ENCODE peak calls at places on chromosomes 7 and 10, in six cellular contexts. A is body of pancreas, L is H54, J is adrenal gland, W is HCT116, F is suprapubic skin. Q is an unnamed sample.

GRCh38 chr7:108413782-108414492 is 42.3 kb downstream of the NRCAM start:
- DNase-seq in A (no peak), L (peak; percentile 50), J (peak; percentile 28), W (no peak), F (no peak), Q (no peak)

GRCh38 chr10:60414111-60414510 is 24.4 kb upstream of the ANK3 start:
- DNase-seq in A (no peak), L (no peak), J (no peak), W (no peak), F (no peak), Q (no peak)

GRCh38 chr7:5481241-5482019 is 57.8 kb upstream of the TNRC18 start:
- DNase-seq in A (no peak), L (no peak), J (no peak), W (no peak), F (no peak), Q (no peak)

GRCh38 chr10:98411768-98412167 is 3.2 kb downstream of the PYROXD2 start:
- DNase-seq in A (no peak), L (no peak), J (peak; percentile 16), W (no peak), F (no peak), Q (no peak)

GRCh38 chr7:114082934-114083647 is 164.3 kb upstream of the PPP1R3A start:
- DNase-seq in A (peak; percentile 13), L (no peak), J (peak; percentile 4), W (no peak), F (peak; percentile 60), Q (peak; percentile 18)

GRCh38 chr10:33455029-33455428 is 120.6 kb upstream of the NRP1 start:
- DNase-seq in A (peak; percentile 49), L (no peak), J (no peak), W (no peak), F (no peak), Q (no peak)

GRCh38 chr7:53113424-53113823 is 78.0 kb downstream of the POM121L12 start:
- DNase-seq in A (no peak), L (no peak), J (no peak), W (no peak), F (no peak), Q (no peak)

GRCh38 chr7:107958764-107959526 is 44.0 kb downstream of the LAMB1 start:
- DNase-seq in A (peak; percentile 42), L (no peak), J (peak; percentile 57), W (no peak), F (no peak), Q (no peak)

GRCh38 chr7:12943781-12944180 is 256.3 kb downstream of the ARL4A start:
- DNase-seq in A (no peak), L (no peak), J (no peak), W (no peak), F (no peak), Q (no peak)

GRCh38 chr7:80699030-80699638 is 60.7 kb downstream of the CD36 start:
- DNase-seq in A (no peak), L (no peak), J (no peak), W (peak; percentile 58), F (no peak), Q (no peak)

GRCh38 chr10:131760416-131761166 is 140.2 kb upstream of the PPP2R2D start:
- DNase-seq in A (no peak), L (no peak), J (no peak), W (no peak), F (no peak), Q (no peak)

GRCh38 chr10:95264227-95265051 is 26.4 kb downstream of the PDLIM1 start:
- DNase-seq in A (no peak), L (no peak), J (no peak), W (peak; percentile 61), F (no peak), Q (no peak)

GRCh38 chr7:42454006-42454405 is 217.0 kb upstream of the GLI3 start:
- DNase-seq in A (no peak), L (no peak), J (no peak), W (no peak), F (no peak), Q (no peak)

GRCh38 chr7:133458688-133459087 is 205.8 kb downstream of the EXOC4 start:
- DNase-seq in A (no peak), L (no peak), J (no peak), W (no peak), F (no peak), Q (no peak)

GRCh38 chr7:80858141-80858903 is 60.5 kb downstream of the SEMA3C start:
- DNase-seq in A (no peak), L (no peak), J (no peak), W (no peak), F (no peak), Q (no peak)

GRCh38 chr10:111076191-111076681 is 593 bp upstream of the ADRA2A start:
- DNase-seq in A (peak; percentile 71), L (peak; percentile 82), J (peak; percentile 57), W (peak; percentile 13), F (no peak), Q (peak; percentile 83)

GRCh38 chr10:13945760-13946460 is 359.1 kb downstream of the PRPF18 start:
- DNase-seq in A (peak; percentile 23), L (no peak), J (peak; percentile 54), W (no peak), F (no peak), Q (no peak)

DNA sequence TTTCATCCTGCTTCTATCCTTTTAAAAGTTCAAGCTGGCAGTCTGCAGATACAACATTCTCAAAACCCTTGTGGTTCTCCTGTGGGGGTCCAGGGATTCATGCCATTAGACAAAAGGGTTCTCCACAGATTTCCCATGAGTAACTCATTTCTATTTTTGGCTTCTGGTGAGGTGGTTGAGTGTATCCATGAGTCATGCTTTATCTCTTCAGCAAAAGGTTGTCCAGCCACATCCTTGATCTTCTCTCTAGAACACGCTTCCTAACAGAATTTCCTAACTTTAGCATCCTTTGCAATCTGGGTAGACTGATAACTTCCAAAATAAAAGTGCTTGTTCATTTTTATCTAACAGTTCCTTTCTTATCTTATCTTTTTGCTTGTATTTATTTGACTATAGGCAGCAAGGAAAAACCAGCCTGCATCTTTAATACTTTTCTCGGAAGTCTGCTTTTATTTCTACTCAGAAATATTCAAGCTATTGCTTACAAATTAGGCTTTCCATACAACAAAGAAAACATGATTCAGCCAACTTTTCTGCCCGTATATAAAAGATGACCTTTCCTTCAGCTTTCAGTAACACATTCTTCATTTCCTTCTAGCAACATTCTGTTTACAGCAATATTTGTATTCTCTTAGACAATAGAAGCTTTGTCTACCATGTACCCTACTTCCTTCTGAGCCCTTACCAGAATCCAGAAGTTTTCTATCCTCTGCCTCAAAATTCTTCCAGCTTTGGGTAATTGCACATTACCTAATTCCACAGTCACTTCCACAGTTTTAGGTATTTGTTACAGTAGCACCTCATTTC is 79.3 kb upstream of the IL6 start:
- DNase-seq in A (no peak), L (no peak), J (no peak), W (no peak), F (no peak), Q (no peak)
- TF ChIP-seq POLR2A in A (no peak), L (no peak), J (no peak), W (no peak), F (no peak), Q (no peak)

GRCh38 chr7:135978624-135979023 is 1.5 kb upstream of the MTPN start:
- DNase-seq in A (no peak), L (no peak), J (no peak), W (no peak), F (no peak), Q (no peak)

GRCh38 chr7:135977742-135978066 is 545 bp upstream of the MTPN start:
- DNase-seq in A (no peak), L (no peak), J (no peak), W (no peak), F (no peak), Q (no peak)

GRCh38 chr7:135974667-135975066 is 2.5 kb downstream of the MTPN start:
- DNase-seq in A (no peak), L (no peak), J (no peak), W (no peak), F (no peak), Q (no peak)

GRCh38 chr7:135976312-135977019 is 693 bp downstream of the MTPN start:
- DNase-seq in A (peak; percentile 12), L (no peak), J (peak; percentile 35), W (peak; percentile 3), F (no peak), Q (peak; percentile 62)

GRCh38 chr7:135977020-135977741 is at the start of gene MTPN:
- DNase-seq in A (peak; percentile 99), L (peak; percentile 89), J (peak; percentile 99), W (peak; percentile 94), F (peak; percentile 99), Q (peak; percentile 99)
- TF ChIP-seq POLR2A in A (peak; percentile 24), L (peak; percentile 65), J (peak; percentile 33), W (peak; percentile 41), F (no peak), Q (no peak)

GRCh38 chr7:50357346-50357745 is 52.8 kb downstream of the IKZF1 start:
- DNase-seq in A (no peak), L (no peak), J (no peak), W (no peak), F (no peak), Q (no peak)

GRCh38 chr7:50356945-50357268 is 52.4 kb downstream of the IKZF1 start:
- DNase-seq in A (no peak), L (no peak), J (no peak), W (no peak), F (no peak), Q (no peak)

GRCh38 chr7:50355817-50356178 is 51.3 kb downstream of the IKZF1 start:
- DNase-seq in A (no peak), L (no peak), J (peak; percentile 30), W (no peak), F (no peak), Q (no peak)

GRCh38 chr7:50358306-50358705 is 53.8 kb downstream of the IKZF1 start:
- DNase-seq in A (no peak), L (no peak), J (no peak), W (no peak), F (no peak), Q (no peak)

DNA sequence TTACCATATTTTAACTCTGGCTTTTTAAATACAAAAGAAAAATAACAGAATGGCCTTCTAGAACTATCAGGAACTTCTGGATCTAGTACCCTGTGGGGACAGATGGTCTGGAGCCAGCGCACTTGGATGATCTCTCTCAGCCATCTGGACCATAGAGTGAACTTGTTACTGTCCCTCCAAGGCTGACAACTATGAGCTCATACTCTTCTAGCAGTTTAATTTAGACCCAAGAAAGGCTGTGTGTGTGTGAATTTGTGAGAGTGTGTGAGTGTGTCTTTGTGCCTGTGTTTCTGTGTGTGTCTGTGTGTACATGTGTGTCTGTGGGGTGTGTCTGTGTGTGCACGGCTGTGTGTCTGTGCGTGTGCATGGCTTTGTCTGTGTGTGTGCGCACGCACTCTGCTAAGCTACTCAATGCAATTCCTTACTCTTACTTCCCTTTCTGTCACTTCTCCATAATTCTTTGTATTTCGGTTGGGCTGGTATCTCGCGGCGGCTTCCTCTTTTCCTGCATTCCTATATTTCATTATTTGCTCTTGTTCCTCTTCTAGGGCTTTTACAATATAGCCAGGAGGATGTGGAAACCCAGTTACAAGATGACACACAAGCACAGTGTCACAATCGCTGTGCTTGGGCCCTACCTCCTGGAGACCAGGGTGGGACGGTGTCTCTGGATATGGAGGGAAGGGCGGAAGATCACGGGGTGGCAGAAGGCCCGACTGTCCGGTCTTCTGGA is 51.9 kb downstream of the IKZF1 start:
- DNase-seq in A (peak; percentile 65), L (no peak), J (peak; percentile 56), W (no peak), F (no peak), Q (no peak)
- TF ChIP-seq POLR2A in A (no peak), L (no peak), J (no peak), W (no peak), F (no peak), Q (no peak)

DNA sequence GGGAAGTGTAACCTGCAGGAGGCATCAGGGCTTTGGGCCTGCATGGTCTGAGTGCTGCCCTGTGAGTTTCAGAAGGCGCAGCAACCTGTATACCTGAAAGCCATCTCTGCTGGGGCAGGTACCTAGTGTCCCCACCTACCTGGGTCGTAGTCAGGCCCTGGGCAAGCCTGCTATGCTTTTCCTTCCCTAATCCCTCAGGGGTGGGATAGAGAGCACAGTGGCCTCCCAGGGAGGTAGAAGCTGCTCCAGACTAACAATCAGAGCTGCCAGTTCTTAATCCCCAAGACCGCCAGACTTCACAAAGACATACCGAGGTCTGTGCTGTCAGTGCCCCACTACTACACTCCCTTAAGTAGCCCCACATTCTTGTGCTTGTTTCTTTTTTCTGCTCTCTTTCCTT is 52.0 kb downstream of the PTEN start:
- DNase-seq in A (no peak), L (no peak), J (no peak), W (no peak), F (no peak), Q (no peak)
- TF ChIP-seq POLR2A in A (no peak), L (no peak), J (no peak), W (no peak), F (no peak), Q (no peak)